ENCODE peak calls at places on chromosomes 12 and 14, in ten cellular contexts. One of them, this sample, is unnamed.

GRCh38 chr12:49264466-49264872 is 413 bp upstream of the TUBA1C start:
- DNase-seq in body of pancreas: no peak
- DNase-seq in GM23338: no peak
- DNase-seq in effector CD4-positive, alpha-beta T cell: peak; percentile 20
- DNase-seq in GM03348: peak; percentile 80
- DNase-seq in stimulated activated effector memory CD8-positive, alpha-beta T cell treated with anti-CD3 and anti-CD28 coated beads, Interleukin-12 subunit alpha, Interleukin-12 subunit beta, amount 100 ng/mL, for 72 hours: no peak
- DNase-seq in stimulated activated CD4-positive, alpha-beta T cell treated with anti-CD3 and anti-CD28 coated beads, Interleukin-1b, Interleukin-23, amount 100 ng/mL, for 48 hours: peak; percentile 49
- DNase-seq in AG20443: peak; percentile 68
- DNase-seq in Right ventricle myocardium inferior: no peak
- DNase-seq in CD4-positive, alpha-beta T cell: peak; percentile 16
- DNase-seq in this sample: no peak

GRCh38 chr14:45558183-45558582 is 305.2 kb upstream of the MIS18BP1 start:
- DNase-seq in body of pancreas: no peak
- DNase-seq in GM23338: no peak
- DNase-seq in effector CD4-positive, alpha-beta T cell: no peak
- DNase-seq in GM03348: no peak
- DNase-seq in stimulated activated effector memory CD8-positive, alpha-beta T cell treated with anti-CD3 and anti-CD28 coated beads, Interleukin-12 subunit alpha, Interleukin-12 subunit beta, amount 100 ng/mL, for 72 hours: no peak
- DNase-seq in stimulated activated CD4-positive, alpha-beta T cell treated with anti-CD3 and anti-CD28 coated beads, Interleukin-1b, Interleukin-23, amount 100 ng/mL, for 48 hours: no peak
- DNase-seq in AG20443: no peak
- DNase-seq in Right ventricle myocardium inferior: no peak
- DNase-seq in CD4-positive, alpha-beta T cell: no peak
- DNase-seq in this sample: no peak

GRCh38 chr12:95173392-95174251 is 43.6 kb downstream of the FGD6 start:
- DNase-seq in body of pancreas: peak; percentile 80
- DNase-seq in GM23338: no peak
- DNase-seq in effector CD4-positive, alpha-beta T cell: no peak
- DNase-seq in GM03348: peak; percentile 23
- DNase-seq in stimulated activated effector memory CD8-positive, alpha-beta T cell treated with anti-CD3 and anti-CD28 coated beads, Interleukin-12 subunit alpha, Interleukin-12 subunit beta, amount 100 ng/mL, for 72 hours: no peak
- DNase-seq in stimulated activated CD4-positive, alpha-beta T cell treated with anti-CD3 and anti-CD28 coated beads, Interleukin-1b, Interleukin-23, amount 100 ng/mL, for 48 hours: no peak
- DNase-seq in AG20443: peak; percentile 39
- DNase-seq in Right ventricle myocardium inferior: peak; percentile 70
- DNase-seq in CD4-positive, alpha-beta T cell: no peak
- DNase-seq in this sample: no peak

GRCh38 chr12:31928246-31929139 is 30.7 kb upstream of the RESF1 start:
- DNase-seq in body of pancreas: no peak
- DNase-seq in GM23338: no peak
- DNase-seq in effector CD4-positive, alpha-beta T cell: no peak
- DNase-seq in GM03348: no peak
- DNase-seq in stimulated activated effector memory CD8-positive, alpha-beta T cell treated with anti-CD3 and anti-CD28 coated beads, Interleukin-12 subunit alpha, Interleukin-12 subunit beta, amount 100 ng/mL, for 72 hours: peak; percentile 53
- DNase-seq in stimulated activated CD4-positive, alpha-beta T cell treated with anti-CD3 and anti-CD28 coated beads, Interleukin-1b, Interleukin-23, amount 100 ng/mL, for 48 hours: peak; percentile 17
- DNase-seq in AG20443: no peak
- DNase-seq in Right ventricle myocardium inferior: no peak
- DNase-seq in CD4-positive, alpha-beta T cell: no peak
- DNase-seq in this sample: no peak

GRCh38 chr12:1130164-1130563 is 139.1 kb downstream of the ERC1 start:
- DNase-seq in body of pancreas: peak; percentile 56
- DNase-seq in GM23338: no peak
- DNase-seq in effector CD4-positive, alpha-beta T cell: no peak
- DNase-seq in GM03348: no peak
- DNase-seq in stimulated activated effector memory CD8-positive, alpha-beta T cell treated with anti-CD3 and anti-CD28 coated beads, Interleukin-12 subunit alpha, Interleukin-12 subunit beta, amount 100 ng/mL, for 72 hours: no peak
- DNase-seq in stimulated activated CD4-positive, alpha-beta T cell treated with anti-CD3 and anti-CD28 coated beads, Interleukin-1b, Interleukin-23, amount 100 ng/mL, for 48 hours: no peak
- DNase-seq in AG20443: no peak
- DNase-seq in Right ventricle myocardium inferior: no peak
- DNase-seq in CD4-positive, alpha-beta T cell: no peak
- DNase-seq in this sample: no peak

GRCh38 chr12:96981053-96981452 is 74.0 kb downstream of the NEDD1 start:
- DNase-seq in body of pancreas: no peak
- DNase-seq in GM23338: no peak
- DNase-seq in effector CD4-positive, alpha-beta T cell: no peak
- DNase-seq in GM03348: peak; percentile 87
- DNase-seq in stimulated activated effector memory CD8-positive, alpha-beta T cell treated with anti-CD3 and anti-CD28 coated beads, Interleukin-12 subunit alpha, Interleukin-12 subunit beta, amount 100 ng/mL, for 72 hours: no peak
- DNase-seq in stimulated activated CD4-positive, alpha-beta T cell treated with anti-CD3 and anti-CD28 coated beads, Interleukin-1b, Interleukin-23, amount 100 ng/mL, for 48 hours: no peak
- DNase-seq in AG20443: peak; percentile 85
- DNase-seq in Right ventricle myocardium inferior: no peak
- DNase-seq in CD4-positive, alpha-beta T cell: no peak
- DNase-seq in this sample: no peak

GRCh38 chr12:133105620-133106019 is 24.5 kb downstream of the ZNF891 start:
- DNase-seq in body of pancreas: no peak
- DNase-seq in GM23338: no peak
- DNase-seq in effector CD4-positive, alpha-beta T cell: no peak
- DNase-seq in GM03348: no peak
- DNase-seq in stimulated activated effector memory CD8-positive, alpha-beta T cell treated with anti-CD3 and anti-CD28 coated beads, Interleukin-12 subunit alpha, Interleukin-12 subunit beta, amount 100 ng/mL, for 72 hours: no peak
- DNase-seq in stimulated activated CD4-positive, alpha-beta T cell treated with anti-CD3 and anti-CD28 coated beads, Interleukin-1b, Interleukin-23, amount 100 ng/mL, for 48 hours: no peak
- DNase-seq in AG20443: no peak
- DNase-seq in Right ventricle myocardium inferior: no peak
- DNase-seq in CD4-positive, alpha-beta T cell: no peak
- DNase-seq in this sample: no peak

GRCh38 chr14:88802596-88802995 is 9.8 kb upstream of the EML5 start:
- DNase-seq in body of pancreas: no peak
- DNase-seq in GM23338: peak; percentile 18
- DNase-seq in effector CD4-positive, alpha-beta T cell: no peak
- DNase-seq in GM03348: no peak
- DNase-seq in stimulated activated effector memory CD8-positive, alpha-beta T cell treated with anti-CD3 and anti-CD28 coated beads, Interleukin-12 subunit alpha, Interleukin-12 subunit beta, amount 100 ng/mL, for 72 hours: no peak
- DNase-seq in stimulated activated CD4-positive, alpha-beta T cell treated with anti-CD3 and anti-CD28 coated beads, Interleukin-1b, Interleukin-23, amount 100 ng/mL, for 48 hours: no peak
- DNase-seq in AG20443: no peak
- DNase-seq in Right ventricle myocardium inferior: no peak
- DNase-seq in CD4-positive, alpha-beta T cell: no peak
- DNase-seq in this sample: no peak

GRCh38 chr12:107564946-107565345 is 120.7 kb upstream of the PWP1 start:
- DNase-seq in body of pancreas: no peak
- DNase-seq in GM23338: peak; percentile 82
- DNase-seq in effector CD4-positive, alpha-beta T cell: no peak
- DNase-seq in GM03348: peak; percentile 29
- DNase-seq in stimulated activated effector memory CD8-positive, alpha-beta T cell treated with anti-CD3 and anti-CD28 coated beads, Interleukin-12 subunit alpha, Interleukin-12 subunit beta, amount 100 ng/mL, for 72 hours: no peak
- DNase-seq in stimulated activated CD4-positive, alpha-beta T cell treated with anti-CD3 and anti-CD28 coated beads, Interleukin-1b, Interleukin-23, amount 100 ng/mL, for 48 hours: no peak
- DNase-seq in AG20443: peak; percentile 45
- DNase-seq in Right ventricle myocardium inferior: no peak
- DNase-seq in CD4-positive, alpha-beta T cell: no peak
- DNase-seq in this sample: no peak

GRCh38 chr12:69779928-69780327 is 41.3 kb downstream of the RAB3IP start:
- DNase-seq in body of pancreas: no peak
- DNase-seq in GM23338: peak; percentile 81
- DNase-seq in effector CD4-positive, alpha-beta T cell: no peak
- DNase-seq in GM03348: peak; percentile 38
- DNase-seq in stimulated activated effector memory CD8-positive, alpha-beta T cell treated with anti-CD3 and anti-CD28 coated beads, Interleukin-12 subunit alpha, Interleukin-12 subunit beta, amount 100 ng/mL, for 72 hours: no peak
- DNase-seq in stimulated activated CD4-positive, alpha-beta T cell treated with anti-CD3 and anti-CD28 coated beads, Interleukin-1b, Interleukin-23, amount 100 ng/mL, for 48 hours: peak; percentile 2
- DNase-seq in AG20443: peak; percentile 11
- DNase-seq in Right ventricle myocardium inferior: no peak
- DNase-seq in CD4-positive, alpha-beta T cell: no peak
- DNase-seq in this sample: no peak

GRCh38 chr12:27119797-27120196 is 37.4 kb upstream of the C12orf71 start:
- DNase-seq in body of pancreas: no peak
- DNase-seq in GM23338: peak; percentile 27
- DNase-seq in effector CD4-positive, alpha-beta T cell: no peak
- DNase-seq in GM03348: no peak
- DNase-seq in stimulated activated effector memory CD8-positive, alpha-beta T cell treated with anti-CD3 and anti-CD28 coated beads, Interleukin-12 subunit alpha, Interleukin-12 subunit beta, amount 100 ng/mL, for 72 hours: no peak
- DNase-seq in stimulated activated CD4-positive, alpha-beta T cell treated with anti-CD3 and anti-CD28 coated beads, Interleukin-1b, Interleukin-23, amount 100 ng/mL, for 48 hours: no peak
- DNase-seq in AG20443: no peak
- DNase-seq in Right ventricle myocardium inferior: no peak
- DNase-seq in CD4-positive, alpha-beta T cell: no peak
- DNase-seq in this sample: no peak

This sample was measured in thoracic aorta.